ENCODE peak calls at places on chromosomes 6 and 20, in seven cellular contexts. T is A549; E is naive thymus-derived CD8-positive, alpha-beta T cell; F is stimulated activated naive B cell treated with anti-CD40 and anti-IgM and Interleukin-4, amounts not matched to agents 10 μg/mL and 1 μg/mL and 100 μg/mL, for 72 hours; C is stimulated activated naive CD4-positive, alpha-beta T cell; N is PC-3; H is NCI-H2081. U is an unnamed sample.

GRCh38 chr20:11001767-11002540 is 328.2 kb upstream of the JAG1 start:
- DNase-seq in N (peak), F (no peak), T (peak), H (no peak), E (no peak), C (no peak), U (peak)

GRCh38 chr6:165556116-165556843 is 106.8 kb downstream of the PDE10A start:
- DNase-seq in F (no peak), C (no peak), E (no peak), H (no peak), N (peak), T (peak), U (peak)

GRCh38 chr6:2891768-2892170 is 11.3 kb downstream of the SERPINB9 start:
- DNase-seq in N (peak), H (no peak), C (peak), E (peak), T (no peak), F (peak), U (peak)

GRCh38 chr6:82836022-82836575 is 229.5 kb downstream of the UBE3D start:
- DNase-seq in E (no peak), N (no peak), H (no peak), C (no peak), F (no peak), T (no peak), U (no peak)

GRCh38 chr20:24497851-24498250 is 28.4 kb downstream of the SYNDIG1 start:
- DNase-seq in T (no peak), F (no peak), E (no peak), N (peak), C (no peak), H (no peak), U (no peak)

GRCh38 chr20:62829231-62830230 is 12.7 kb downstream of the COL9A3 start:
- DNase-seq in F (no peak), E (no peak), H (no peak), N (no peak), C (no peak), T (no peak), U (no peak)

GRCh38 chr6:142207265-142207877 is 60.3 kb downstream of the VTA1 start:
- DNase-seq in F (no peak), N (peak), E (peak), C (peak), H (peak), T (peak), U (peak)

GRCh38 chr6:9086331-9086730 is 651.0 kb upstream of the SLC35B3 start:
- DNase-seq in H (no peak), F (no peak), T (no peak), C (no peak), E (no peak), N (no peak), U (no peak)

GRCh38 chr6:69338431-69339162 is 458.2 kb downstream of the LMBRD1 start:
- DNase-seq in F (no peak), T (no peak), N (no peak), H (no peak), C (no peak), E (no peak), U (no peak)

GRCh38 chr20:43914697-43915208 is at the start of gene TOX2:
- DNase-seq in C (peak), H (no peak), N (no peak), E (peak), F (no peak), T (peak), U (peak)

GRCh38 chr6:170537329-170537728 is 15.8 kb downstream of the PSMB1 start:
- DNase-seq in T (no peak), F (no peak), C (no peak), E (no peak), H (no peak), N (no peak), U (no peak)

GRCh38 chr6:140203611-140204553 is 829.4 kb upstream of the CITED2 start:
- DNase-seq in C (no peak), F (no peak), E (no peak), T (no peak), H (no peak), N (peak), U (no peak)

GRCh38 chr6:22583927-22584326 is 14.6 kb downstream of the HDGFL1 start:
- DNase-seq in E (no peak), C (no peak), F (no peak), T (no peak), N (no peak), H (no peak), U (no peak)

GRCh38 chr20:46573234-46573633 is 22.8 kb upstream of the OCSTAMP start:
- DNase-seq in T (no peak), C (no peak), E (no peak), H (no peak), F (no peak), N (no peak), U (no peak)

GRCh38 chr6:125674230-125674629 is 75.2 kb upstream of the HEY2 start:
- DNase-seq in C (no peak), T (no peak), F (no peak), H (no peak), N (no peak), E (no peak), U (no peak)

GRCh38 chr6:111823831-111824607 is 49.2 kb downstream of the FYN start:
- DNase-seq in F (no peak), H (no peak), T (no peak), C (no peak), N (peak), E (no peak), U (peak)

GRCh38 chr20:6636209-6637159 is 131.0 kb upstream of the BMP2 start:
- DNase-seq in F (no peak), N (peak), T (peak), E (no peak), H (peak), C (no peak), U (peak)

GRCh38 chr6:76940186-76940585 is 523.1 kb downstream of the HTR1B start:
- DNase-seq in E (no peak), H (no peak), C (no peak), N (no peak), T (no peak), F (no peak), U (no peak)

GRCh38 chr6:41705996-41706835 is 29.2 kb downstream of the TFEB start:
- DNase-seq in T (peak), F (peak), E (peak), C (no peak), N (peak), H (peak), U (peak)

GRCh38 chr6:7140631-7141366 is 33.0 kb downstream of the RREB1 start:
- DNase-seq in T (peak), F (peak), C (peak), H (peak), E (peak), N (peak), U (peak)

GRCh38 chr6:1917628-1918371 is 308.1 kb downstream of the FOXC1 start:
- DNase-seq in E (no peak), N (peak), F (no peak), T (peak), C (no peak), H (no peak), U (peak)

GRCh38 chr20:10665027-10665561 is 8.7 kb downstream of the JAG1 start:
- DNase-seq in N (no peak), F (no peak), E (no peak), T (no peak), H (no peak), C (no peak), U (peak)

GRCh38 chr20:48635361-48635760 is 192.4 kb downstream of the PREX1 start:
- DNase-seq in C (no peak), E (no peak), N (no peak), T (no peak), H (no peak), F (no peak), U (no peak)

GRCh38 chr20:44692932-44693476 is 22.2 kb upstream of the CCN5 start:
- DNase-seq in E (no peak), N (peak), F (no peak), T (peak), H (no peak), C (no peak), U (peak)

GRCh38 chr6:94323853-94324252 is 904.5 kb upstream of the EPHA7 start:
- DNase-seq in F (no peak), T (peak), E (no peak), N (peak), C (no peak), H (peak), U (no peak)

GRCh38 chr6:89369009-89369408 is 16.5 kb upstream of the UBE2J1 start:
- DNase-seq in T (peak), F (no peak), C (no peak), H (no peak), N (peak), E (no peak), U (peak)

GRCh38 chr6:30130887-30131862 is 4.8 kb upstream of the TRIM40 start:
- DNase-seq in N (peak), C (peak), E (peak), H (peak), F (peak), T (peak), U (peak)

GRCh38 chr20:23640018-23640872 is 2.5 kb upstream of the CST3 start:
- DNase-seq in F (no peak), E (no peak), N (no peak), C (no peak), H (no peak), T (no peak), U (no peak)

GRCh38 chr6:27157461-27158315 is 89.8 kb upstream of the PRSS16 start:
- DNase-seq in N (peak), E (peak), T (peak), C (peak), F (peak), H (peak), U (no peak)

GRCh38 chr20:41072099-41072798 is 43.6 kb downstream of the TOP1 start:
- DNase-seq in T (no peak), N (peak), F (no peak), E (no peak), C (no peak), H (no peak), U (peak)

GRCh38 chr6:131937703-131938631 is 13.2 kb downstream of the CCN2 start:
- DNase-seq in F (no peak), C (no peak), T (peak), H (peak), E (no peak), N (peak), U (no peak)

GRCh38 chr6:158869604-158870417 is 50.6 kb upstream of the EZR start:
- DNase-seq in T (peak), H (peak), F (peak), C (peak), N (peak), E (peak), U (peak)

GRCh38 chr6:7101290-7101689 is 6.5 kb upstream of the RREB1 start:
- DNase-seq in E (no peak), F (no peak), T (no peak), N (no peak), C (no peak), H (no peak), U (no peak)

GRCh38 chr6:159307246-159307790 is 138.1 kb downstream of the FNDC1 start:
- DNase-seq in F (no peak), C (no peak), H (no peak), T (no peak), E (no peak), N (no peak), U (no peak)

GRCh38 chr6:16633465-16633864 is 127.8 kb downstream of the ATXN1 start:
- DNase-seq in T (no peak), N (no peak), C (no peak), F (no peak), E (no peak), H (no peak), U (no peak)

GRCh38 chr20:18466894-18467678 is at the start of the genes DZANK1 and POLR3F:
- DNase-seq in N (peak), H (peak), T (peak), C (peak), E (peak), F (peak), U (peak)

GRCh38 chr6:156787569-156788492 is 10.7 kb downstream of the ARID1B start:
- DNase-seq in H (no peak), F (no peak), C (no peak), E (no peak), T (no peak), N (no peak), U (no peak)

GRCh38 chr6:109239918-109240321 is 142.3 kb downstream of the CD164 start:
- DNase-seq in E (no peak), T (no peak), C (no peak), F (no peak), N (no peak), H (no peak), U (no peak)

GRCh38 chr6:163579880-163580295 is 165.4 kb downstream of the QKI start:
- DNase-seq in C (no peak), E (no peak), F (no peak), T (peak), H (no peak), N (peak), U (no peak)